ENCODE peak calls at places on chromosome 4, in five cellular contexts. One of them, this sample, is unnamed.

GRCh38 chr4:6722891-6723290 is 6.9 kb downstream of the BLOC1S4 start:
- DNase-seq in mesothelial cell of epicardium: no peak
- DNase-seq in Kasumi-1: no peak
- DNase-seq in activated T-cell treated with anti-CD3 and anti-CD28 coated beads for 1 hour: no peak
- DNase-seq in ecto neural progenitor cell: no peak
- DNase-seq in this sample: no peak

GRCh38 chr4:3202836-3203820 is 45.8 kb upstream of the MSANTD1 start:
- DNase-seq in mesothelial cell of epicardium: no peak
- DNase-seq in Kasumi-1: no peak
- DNase-seq in activated T-cell treated with anti-CD3 and anti-CD28 coated beads for 1 hour: no peak
- DNase-seq in ecto neural progenitor cell: no peak
- DNase-seq in this sample: no peak

GRCh38 chr4:108168672-108169562 is at the start of gene LEF1:
- DNase-seq in mesothelial cell of epicardium: peak; percentile 71
- DNase-seq in Kasumi-1: peak; percentile 36
- DNase-seq in activated T-cell treated with anti-CD3 and anti-CD28 coated beads for 1 hour: peak; percentile 66
- DNase-seq in ecto neural progenitor cell: peak; percentile 88
- DNase-seq in this sample: peak; percentile 60

GRCh38 chr4:122047706-122048425 is 96.0 kb upstream of the TRPC3 start:
- DNase-seq in mesothelial cell of epicardium: no peak
- DNase-seq in Kasumi-1: no peak
- DNase-seq in activated T-cell treated with anti-CD3 and anti-CD28 coated beads for 1 hour: no peak
- DNase-seq in ecto neural progenitor cell: no peak
- DNase-seq in this sample: no peak

GRCh38 chr4:99723555-99724450 is 66.2 kb upstream of the C4orf54 start:
- DNase-seq in mesothelial cell of epicardium: no peak
- DNase-seq in Kasumi-1: no peak
- DNase-seq in activated T-cell treated with anti-CD3 and anti-CD28 coated beads for 1 hour: no peak
- DNase-seq in ecto neural progenitor cell: no peak
- DNase-seq in this sample: no peak

GRCh38 chr4:99642725-99643489 is 14.7 kb downstream of the C4orf54 start:
- DNase-seq in mesothelial cell of epicardium: no peak
- DNase-seq in Kasumi-1: no peak
- DNase-seq in activated T-cell treated with anti-CD3 and anti-CD28 coated beads for 1 hour: no peak
- DNase-seq in ecto neural progenitor cell: no peak
- DNase-seq in this sample: no peak

GRCh38 chr4:2412534-2412884 is 5.9 kb downstream of the ZFYVE28 start:
- DNase-seq in mesothelial cell of epicardium: no peak
- DNase-seq in Kasumi-1: no peak
- DNase-seq in activated T-cell treated with anti-CD3 and anti-CD28 coated beads for 1 hour: peak; percentile 50
- DNase-seq in ecto neural progenitor cell: no peak
- DNase-seq in this sample: peak; percentile 43

GRCh38 chr4:168773388-168774195 is 236.5 kb downstream of the CBR4 start:
- DNase-seq in mesothelial cell of epicardium: no peak
- DNase-seq in Kasumi-1: no peak
- DNase-seq in activated T-cell treated with anti-CD3 and anti-CD28 coated beads for 1 hour: no peak
- DNase-seq in ecto neural progenitor cell: no peak
- DNase-seq in this sample: no peak

GRCh38 chr4:89619230-89619962 is 217.6 kb downstream of the SNCA start:
- DNase-seq in mesothelial cell of epicardium: no peak
- DNase-seq in Kasumi-1: no peak
- DNase-seq in activated T-cell treated with anti-CD3 and anti-CD28 coated beads for 1 hour: no peak
- DNase-seq in ecto neural progenitor cell: no peak
- DNase-seq in this sample: no peak

GRCh38 chr4:3462790-3463415 is at the start of gene DOK7:
- DNase-seq in mesothelial cell of epicardium: no peak
- DNase-seq in Kasumi-1: no peak
- DNase-seq in activated T-cell treated with anti-CD3 and anti-CD28 coated beads for 1 hour: no peak
- DNase-seq in ecto neural progenitor cell: no peak
- DNase-seq in this sample: no peak

GRCh38 chr4:21709761-21710160 is 238.8 kb downstream of the KCNIP4 start:
- DNase-seq in mesothelial cell of epicardium: no peak
- DNase-seq in Kasumi-1: no peak
- DNase-seq in activated T-cell treated with anti-CD3 and anti-CD28 coated beads for 1 hour: no peak
- DNase-seq in ecto neural progenitor cell: no peak
- DNase-seq in this sample: no peak

GRCh38 chr4:13537011-13537831 is 7.1 kb downstream of the NKX3-2 start:
- DNase-seq in mesothelial cell of epicardium: no peak
- DNase-seq in Kasumi-1: no peak
- DNase-seq in activated T-cell treated with anti-CD3 and anti-CD28 coated beads for 1 hour: no peak
- DNase-seq in ecto neural progenitor cell: no peak
- DNase-seq in this sample: no peak